ENCODE peak calls at places on chromosomes 3 and 15, in six cellular contexts. Q is colonic mucosa, J is HFF-Myc, H is IMR-90, N is cardiac fibroblast, D is fibroblast of lung. I is an unnamed sample.

GRCh38 chr3:3403700-3404099 is 224.2 kb upstream of the CRBN start:
- DNase-seq in Q (no peak), J (no peak), H (no peak), N (no peak), D (no peak), I (no peak)

GRCh38 chr3:20930034-20930433 is 744.0 kb upstream of the SGO1 start:
- DNase-seq in Q (no peak), J (peak), H (no peak), N (peak), D (peak), I (peak)

GRCh38 chr3:137105277-137105977 is 147.6 kb downstream of the IL20RB start:
- DNase-seq in Q (no peak), J (peak), H (peak), N (peak), D (peak), I (peak)

GRCh38 chr3:126530171-126531050 is 6.5 kb downstream of the CHST13 start:
- DNase-seq in Q (no peak), J (no peak), H (no peak), N (no peak), D (no peak), I (no peak)

GRCh38 chr3:156218353-156218744 is 98.0 kb downstream of the KCNAB1 start:
- DNase-seq in Q (no peak), J (no peak), H (peak), N (no peak), D (peak), I (no peak)

GRCh38 chr3:141795311-141795710 is 32.1 kb downstream of the GRK7 start:
- DNase-seq in Q (no peak), J (no peak), H (no peak), N (no peak), D (no peak), I (no peak)

GRCh38 chr3:8761866-8762265 is 7.5 kb downstream of the OXTR start:
- DNase-seq in Q (no peak), J (no peak), H (no peak), N (no peak), D (no peak), I (no peak)

GRCh38 chr3:36366308-36366707 is 14.0 kb upstream of the STAC start:
- DNase-seq in Q (no peak), J (no peak), H (no peak), N (no peak), D (no peak), I (no peak)

GRCh38 chr15:83475551-83475950 is 28.4 kb downstream of the SH3GL3 start:
- DNase-seq in Q (no peak), J (no peak), H (peak), N (peak), D (peak), I (no peak)

GRCh38 chr15:85706779-85707518 is 87.8 kb downstream of the KLHL25 start:
- DNase-seq in Q (peak), J (no peak), H (peak), N (peak), D (peak), I (no peak)

GRCh38 chr15:95041297-95041696 is 809.9 kb downstream of the MCTP2 start:
- DNase-seq in Q (no peak), J (no peak), H (no peak), N (no peak), D (no peak), I (no peak)

GRCh38 chr15:68383161-68384074 is 48.5 kb downstream of the ITGA11 start:
- DNase-seq in Q (peak), J (peak), H (peak), N (peak), D (peak), I (no peak)

GRCh38 chr3:185021326-185021725 is 131.5 kb downstream of the C3orf70 start:
- DNase-seq in Q (no peak), J (no peak), H (peak), N (no peak), D (peak), I (no peak)

GRCh38 chr3:58580826-58581327 is 3.7 kb upstream of the FAM107A start:
- DNase-seq in Q (no peak), J (no peak), H (no peak), N (no peak), D (no peak), I (no peak)

GRCh38 chr15:47349179-47349578 is 368.1 kb upstream of the SEMA6D start:
- DNase-seq in Q (no peak), J (no peak), H (no peak), N (no peak), D (no peak), I (no peak)

GRCh38 chr3:122263058-122263457 is 62.0 kb upstream of the CSTA start:
- DNase-seq in Q (no peak), J (no peak), H (no peak), N (no peak), D (no peak), I (no peak)

GRCh38 chr15:51736069-51736468 is 1.4 kb downstream of the LYSMD2 start:
- DNase-seq in Q (peak), J (no peak), H (no peak), N (peak), D (no peak), I (no peak)

GRCh38 chr15:100898661-100899462 is 19.2 kb downstream of the ALDH1A3 start:
- DNase-seq in Q (no peak), J (no peak), H (no peak), N (no peak), D (no peak), I (no peak)

GRCh38 chr3:16476636-16477035 is 36.9 kb downstream of the RFTN1 start:
- DNase-seq in Q (no peak), J (peak), H (peak), N (peak), D (peak), I (no peak)

GRCh38 chr3:112973325-112974177 is 1.4 kb downstream of the CD200R1 start:
- DNase-seq in Q (no peak), J (no peak), H (no peak), N (no peak), D (no peak), I (no peak)

GRCh38 chr3:105157766-105158085 is 209.0 kb upstream of the ALCAM start:
- DNase-seq in Q (no peak), J (no peak), H (no peak), N (no peak), D (no peak), I (no peak)

GRCh38 chr3:145807990-145808389 is 353.0 kb downstream of the PLOD2 start:
- DNase-seq in Q (no peak), J (no peak), H (peak), N (peak), D (peak), I (no peak)

GRCh38 chr3:16064660-16065414 is 109.6 kb upstream of the GALNT15 start:
- DNase-seq in Q (peak), J (peak), H (peak), N (peak), D (peak), I (no peak)

GRCh38 chr3:64385256-64385655 is 160.0 kb upstream of the PRICKLE2 start:
- DNase-seq in Q (no peak), J (no peak), H (no peak), N (no peak), D (no peak), I (no peak)
- H3K4me3 ChIP-seq in Q (no peak), J (no peak), H (no peak), N (no peak), D (no peak), I (no peak)

DNA sequence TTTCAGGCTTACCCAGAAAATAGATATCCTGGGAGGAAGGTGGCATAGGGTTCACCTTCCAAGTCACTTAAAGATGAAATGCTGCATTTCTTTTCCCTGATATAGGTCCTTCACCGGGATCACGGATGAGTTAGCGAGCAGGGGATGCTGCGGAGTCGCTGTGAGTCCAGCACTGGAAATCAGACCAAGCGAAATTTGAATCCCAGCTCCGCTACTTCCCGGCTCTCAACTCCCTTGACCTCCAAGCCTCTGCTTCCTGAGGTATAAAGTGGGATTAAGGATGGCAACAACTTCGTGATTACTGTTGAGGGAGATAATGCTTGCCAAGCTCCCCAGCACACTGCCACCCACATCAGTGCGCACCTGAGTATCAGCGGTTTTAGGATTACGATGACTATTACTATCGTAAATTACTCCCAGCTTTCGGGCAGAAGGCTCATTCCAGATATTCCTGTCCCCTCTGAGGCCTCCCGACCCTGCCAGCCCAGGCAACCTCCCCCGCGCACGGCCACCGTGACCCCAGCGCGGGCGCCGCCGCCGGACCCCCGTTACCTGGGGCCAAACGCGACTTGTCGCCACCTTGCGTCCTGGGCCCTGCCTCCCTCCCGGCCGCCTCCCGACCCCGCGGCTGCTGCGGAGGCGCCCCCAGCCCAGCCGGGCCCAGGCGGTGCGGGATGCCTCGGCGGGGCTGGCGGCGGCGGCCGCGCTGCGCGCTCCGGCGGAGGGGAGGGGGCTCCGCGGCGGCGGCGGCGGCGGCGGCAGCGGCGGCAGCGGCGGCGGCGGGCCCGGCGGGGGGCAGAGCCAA is 542 bp upstream of the GPR27 start:
- DNase-seq in Q (no peak), J (no peak), H (no peak), N (no peak), D (no peak), I (no peak)
- TF ChIP-seq CTCF in Q (no peak), J (no peak), H (no peak), N (no peak), D (no peak), I (no peak)

GRCh38 chr3:130522399-130522798 is 5.4 kb downstream of the COL6A6 start:
- DNase-seq in Q (no peak), J (no peak), H (no peak), N (no peak), D (no peak), I (no peak)

GRCh38 chr3:130517541-130517940 is 564 bp downstream of the COL6A6 start:
- DNase-seq in Q (no peak), J (no peak), H (no peak), N (peak), D (peak), I (no peak)

GRCh38 chr3:130515755-130516154 is 1.2 kb upstream of the COL6A6 start:
- DNase-seq in Q (no peak), J (no peak), H (no peak), N (no peak), D (peak), I (no peak)

GRCh38 chr3:130514671-130515070 is 2.3 kb upstream of the COL6A6 start:
- DNase-seq in Q (no peak), J (no peak), H (no peak), N (peak), D (no peak), I (no peak)

GRCh38 chr3:130516645-130517512 is at the start of gene COL6A6:
- DNase-seq in Q (no peak), J (no peak), H (no peak), N (peak), D (peak), I (no peak)
- H3K4me3 ChIP-seq in Q (no peak), J (no peak), H (no peak), N (no peak), D (peak), I (no peak)

GRCh38 chr3:39108309-39108708 is 829 bp downstream of the TTC21A start:
- DNase-seq in Q (peak), J (no peak), H (no peak), N (no peak), D (no peak), I (no peak)

GRCh38 chr3:39105687-39106063 is 1.8 kb downstream of the GORASP1 start:
- DNase-seq in Q (no peak), J (no peak), H (no peak), N (no peak), D (no peak), I (no peak)

GRCh38 chr3:39107874-39108308 is 411 bp downstream of the TTC21A start:
- DNase-seq in Q (no peak), J (no peak), H (peak), N (no peak), D (peak), I (no peak)

GRCh38 chr3:39106281-39107055 is 959 bp downstream of the GORASP1 start:
- DNase-seq in Q (no peak), J (no peak), H (peak), N (peak), D (peak), I (no peak)

DNA sequence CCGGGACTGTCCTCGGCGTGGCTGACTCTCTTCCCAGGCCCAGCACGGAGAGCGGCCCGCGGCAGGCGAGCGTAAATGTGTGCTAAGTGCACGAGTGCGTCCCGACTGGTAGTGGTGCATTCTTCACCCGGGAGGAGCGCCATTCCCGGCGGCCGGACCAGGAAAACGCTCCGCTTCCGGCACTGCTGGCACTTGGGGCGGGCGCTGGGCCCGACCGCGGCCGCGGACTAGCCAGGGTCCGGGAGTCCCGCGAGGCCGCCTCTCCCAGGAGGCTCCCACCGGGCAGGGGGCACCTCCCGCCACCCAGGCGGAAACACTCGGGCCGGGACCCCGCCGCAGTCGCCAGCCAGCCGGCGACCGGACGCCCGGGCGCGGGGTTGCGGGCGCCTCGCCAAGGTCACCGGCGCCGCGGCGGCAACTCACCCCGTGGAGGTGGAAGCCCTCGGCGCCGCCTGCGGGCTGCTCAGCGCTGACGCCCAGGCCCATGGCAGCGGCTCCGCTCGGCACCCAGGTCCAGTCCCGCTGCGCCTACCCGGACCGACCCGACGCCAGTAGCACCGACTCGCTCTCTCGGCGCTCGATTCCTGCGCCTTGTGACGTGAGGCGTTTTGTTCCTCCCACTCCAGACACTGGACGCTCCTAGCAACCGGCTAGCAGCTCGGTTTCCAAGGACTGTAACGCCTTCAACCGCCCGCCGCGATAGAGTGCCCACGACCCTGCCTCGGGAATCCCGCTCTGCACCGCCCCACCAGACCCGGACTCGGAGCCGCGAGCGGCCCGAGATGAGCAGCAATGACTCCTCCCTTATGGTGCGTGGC is at the start of the genes GORASP1 and TTC21A:
- DNase-seq in Q (peak), J (peak), H (peak), N (peak), D (peak), I (peak)
- TF ChIP-seq CTCF in Q (no peak), J (no peak), H (peak), N (no peak), D (no peak), I (peak)